ENCODE peak calls at places on chromosomes 11 and 22, in seven cellular contexts. X is activated CD4-positive, alpha-beta T cell treated with anti-CD3 and anti-CD28 coated beads, Interleukin-2, amount 10 ng/mL, durations not matched to agents 7 days and 5 days; S is G401; Y is erythroblast; D is B cell; B is mesenchymal stem cell; Z is ureter. Q is an unnamed sample.
A peak's percentile ranks its signal among the peaks of the same experiment; 100 is the strongest.

GRCh38 chr22:38882972-38883622 is 11.1 kb upstream of the CBX6 start:
- DNase-seq in D (no peak), S (no peak), Y (no peak), X (no peak), B (no peak), Z (no peak), Q (no peak)

GRCh38 chr11:704799-705645 is 1.0 kb upstream of the EPS8L2 start:
- DNase-seq in Z (peak; percentile 82), B (no peak), X (no peak), Y (no peak), S (no peak), D (no peak), Q (no peak)

GRCh38 chr11:118105657-118106305 is 19.0 kb upstream of the SMIM35 start:
- DNase-seq in S (no peak), D (no peak), B (no peak), Z (no peak), Y (no peak), X (no peak), Q (no peak)

GRCh38 chr11:44321059-44321458 is 11.1 kb upstream of the ALX4 start:
- DNase-seq in Y (no peak), S (no peak), D (no peak), X (no peak), Z (no peak), B (no peak), Q (no peak)

GRCh38 chr22:29093980-29094379 is 21.1 kb downstream of the KREMEN1 start:
- DNase-seq in X (no peak), Y (no peak), Z (no peak), D (no peak), B (no peak), S (no peak), Q (no peak)

GRCh38 chr22:22840778-22841177 is 46.8 kb upstream of the IGLL5 start:
- DNase-seq in Y (no peak), B (no peak), Z (no peak), S (no peak), X (no peak), D (no peak), Q (no peak)

GRCh38 chr11:129922674-129923073 is 27.3 kb upstream of the NFRKB start:
- DNase-seq in B (no peak), X (no peak), Y (no peak), S (no peak), Z (no peak), D (no peak), Q (no peak)

GRCh38 chr11:70299636-70300035 is 29.1 kb downstream of the PPFIA1 start:
- DNase-seq in X (no peak), Z (no peak), S (no peak), B (no peak), Y (no peak), D (no peak), Q (no peak)

GRCh38 chr11:1759851-1760220 is 3.9 kb downstream of the CTSD start:
- DNase-seq in Z (no peak), D (no peak), B (no peak), X (no peak), Y (no peak), S (no peak), Q (peak; percentile 51)

GRCh38 chr11:45922425-45923082 is at the start of gene LARGE2:
- DNase-seq in D (no peak), X (peak; percentile 5), B (no peak), Z (no peak), Y (no peak), S (no peak), Q (peak; percentile 52)

GRCh38 chr11:76148941-76149613 is 57.2 kb downstream of the WNT11 start:
- DNase-seq in Z (no peak), X (no peak), S (no peak), Y (no peak), D (no peak), B (no peak), Q (no peak)

GRCh38 chr11:2976289-2977063 is 15.7 kb downstream of the NAP1L4 start:
- DNase-seq in Z (no peak), X (no peak), Y (no peak), B (no peak), S (no peak), D (no peak), Q (no peak)

GRCh38 chr22:24417901-24418641 is 9.3 kb upstream of the ADORA2A start:
- DNase-seq in Z (no peak), D (no peak), X (no peak), B (no peak), Y (no peak), S (no peak), Q (no peak)